ENCODE peak calls at places on chromosomes 6 and 20, in eight cellular contexts. L is NCI-H69, P is GM20000, Z is aorta, N is pons, K is ELF-1, H is MG63, T is NCI-H345. A is an unnamed sample.

GRCh38 chr6:170223718-170224693 is 66.9 kb downstream of the DLL1 start:
- DNase-seq in T (no peak), H (no peak), P (no peak), L (no peak), Z (peak; percentile 63), K (peak; percentile 3), N (no peak), A (no peak)

GRCh38 chr20:58555078-58555765 is 40.0 kb upstream of the APCDD1L start:
- DNase-seq in L (no peak), H (peak; percentile 80), N (no peak), K (no peak), T (no peak), P (no peak), Z (no peak), A (no peak)

GRCh38 chr6:75934643-75935472 is 137.6 kb downstream of the IMPG1 start:
- DNase-seq in K (peak; percentile 93), L (peak; percentile 94), T (peak; percentile 82), P (peak; percentile 78), N (peak; percentile 84), H (peak; percentile 46), Z (no peak), A (peak; percentile 81)

GRCh38 chr20:57388953-57389694 is 2.1 kb upstream of the RBM38 start:
- DNase-seq in N (peak; percentile 60), H (peak; percentile 67), L (peak; percentile 87), P (peak; percentile 90), T (no peak), Z (peak; percentile 91), K (peak; percentile 81), A (peak; percentile 87)

GRCh38 chr6:43199912-43200311 is 17.9 kb downstream of the CUL9 start:
- DNase-seq in T (no peak), L (no peak), H (no peak), N (no peak), P (no peak), Z (peak; percentile 39), K (no peak), A (no peak)

GRCh38 chr6:6738922-6739717 is 150.6 kb downstream of the LY86 start:
- DNase-seq in Z (no peak), P (no peak), K (no peak), N (no peak), T (no peak), L (no peak), H (no peak), A (no peak)

GRCh38 chr6:134316733-134317431 is 1.0 kb downstream of the SGK1 start:
- DNase-seq in L (no peak), N (peak; percentile 79), K (peak; percentile 5), Z (no peak), H (no peak), P (no peak), T (peak; percentile 50), A (no peak)

GRCh38 chr6:86728976-86729375 is 208.4 kb upstream of the HTR1E start:
- DNase-seq in Z (no peak), P (no peak), H (no peak), K (no peak), L (no peak), T (no peak), N (no peak), A (no peak)

GRCh38 chr6:134196568-134197301 is 121.2 kb downstream of the SGK1 start:
- DNase-seq in N (no peak), Z (no peak), K (no peak), H (no peak), P (peak; percentile 36), L (no peak), T (no peak), A (peak; percentile 45)

GRCh38 chr6:156925718-156926607 is 148.8 kb downstream of the ARID1B start:
- DNase-seq in L (peak; percentile 27), N (no peak), P (peak; percentile 38), K (peak; percentile 68), H (no peak), T (no peak), Z (no peak), A (peak; percentile 44)

GRCh38 chr6:36662827-36663256 is 15.7 kb upstream of the CDKN1A start:
- DNase-seq in N (no peak), K (peak; percentile 49), H (no peak), L (peak; percentile 86), Z (no peak), P (peak; percentile 37), T (peak; percentile 16), A (no peak)

GRCh38 chr6:144897441-144897921 is 612.3 kb downstream of the UTRN start:
- DNase-seq in L (peak; percentile 84), H (peak; percentile 75), N (no peak), P (no peak), T (no peak), K (peak; percentile 22), Z (no peak), A (no peak)

GRCh38 chr6:4362306-4362705 is 226.9 kb upstream of the ECI2 start:
- DNase-seq in Z (no peak), N (no peak), K (no peak), L (no peak), P (no peak), H (no peak), T (no peak), A (no peak)

GRCh38 chr20:32207211-32207625 is 325 bp downstream of the PLAGL2 start:
- DNase-seq in P (no peak), L (peak; percentile 44), N (no peak), T (no peak), H (no peak), K (peak; percentile 20), Z (no peak), A (no peak)

GRCh38 chr6:79949235-79949634 is 1.9 kb upstream of the ELOVL4 start:
- DNase-seq in K (peak; percentile 32), Z (no peak), T (peak; percentile 81), L (peak; percentile 97), P (peak; percentile 66), H (no peak), N (peak; percentile 77), A (peak; percentile 38)

GRCh38 chr20:37297066-37297736 is 7.7 kb downstream of the MANBAL start:
- DNase-seq in Z (no peak), L (no peak), H (peak; percentile 87), T (no peak), N (peak; percentile 25), K (no peak), P (no peak), A (no peak)

GRCh38 chr6:166443166-166443565 is 60.4 kb upstream of the MPC1 start:
- DNase-seq in T (no peak), Z (no peak), L (no peak), P (no peak), N (no peak), K (no peak), H (no peak), A (no peak)

GRCh38 chr6:4599924-4600323 is 176.3 kb upstream of the CDYL start:
- DNase-seq in P (no peak), N (no peak), H (no peak), K (no peak), Z (no peak), T (no peak), L (no peak), A (no peak)

GRCh38 chr6:82040405-82041221 is 206.9 kb downstream of the IBTK start:
- DNase-seq in Z (no peak), H (peak; percentile 16), N (peak; percentile 88), T (peak; percentile 49), L (peak; percentile 70), P (peak; percentile 9), K (peak; percentile 68), A (no peak)